ENCODE peak calls at places on chromosome 10, in six cellular contexts. One of them, this sample, is unnamed.

GRCh38 chr10:25678666-25679065 is 255.4 kb upstream of the MYO3A start:
- DNase-seq in keratinocyte: no peak
- DNase-seq in epithelial cell of esophagus: no peak
- DNase-seq in amniotic stem cell: no peak
- DNase-seq in stimulated activated CD4-positive, alpha-beta T cell treated with anti-CD3 and anti-CD28 coated beads, Interleukin-1b, Interleukin-23, amount 100 ng/mL, for 24 hours: no peak
- DNase-seq in D341Med: no peak
- DNase-seq in this sample: no peak

GRCh38 chr10:119237722-119238436 is 30.5 kb downstream of the GRK5 start:
- DNase-seq in D341Med: no peak
- DNase-seq in amniotic stem cell: no peak
- DNase-seq in stimulated activated CD4-positive, alpha-beta T cell treated with anti-CD3 and anti-CD28 coated beads, Interleukin-1b, Interleukin-23, amount 100 ng/mL, for 24 hours: no peak
- DNase-seq in keratinocyte: no peak
- DNase-seq in epithelial cell of esophagus: no peak
- DNase-seq in this sample: peak; percentile 52

GRCh38 chr10:124743188-124744046 is 761 bp downstream of the FAM53B start:
- DNase-seq in stimulated activated CD4-positive, alpha-beta T cell treated with anti-CD3 and anti-CD28 coated beads, Interleukin-1b, Interleukin-23, amount 100 ng/mL, for 24 hours: no peak
- DNase-seq in keratinocyte: no peak
- DNase-seq in epithelial cell of esophagus: peak; percentile 57
- DNase-seq in amniotic stem cell: no peak
- DNase-seq in D341Med: peak; percentile 62
- DNase-seq in this sample: peak; percentile 81

GRCh38 chr10:11058965-11059364 is 41.3 kb downstream of the CELF2 start:
- DNase-seq in epithelial cell of esophagus: peak; percentile 79
- DNase-seq in D341Med: no peak
- DNase-seq in amniotic stem cell: no peak
- DNase-seq in stimulated activated CD4-positive, alpha-beta T cell treated with anti-CD3 and anti-CD28 coated beads, Interleukin-1b, Interleukin-23, amount 100 ng/mL, for 24 hours: no peak
- DNase-seq in keratinocyte: no peak
- DNase-seq in this sample: no peak

GRCh38 chr10:74047304-74047703 is 49.4 kb downstream of the VCL start:
- DNase-seq in epithelial cell of esophagus: no peak
- DNase-seq in stimulated activated CD4-positive, alpha-beta T cell treated with anti-CD3 and anti-CD28 coated beads, Interleukin-1b, Interleukin-23, amount 100 ng/mL, for 24 hours: no peak
- DNase-seq in amniotic stem cell: no peak
- DNase-seq in D341Med: no peak
- DNase-seq in keratinocyte: no peak
- DNase-seq in this sample: no peak

GRCh38 chr10:24035761-24036160 is 173.2 kb upstream of the KIAA1217 start:
- DNase-seq in keratinocyte: no peak
- DNase-seq in amniotic stem cell: no peak
- DNase-seq in D341Med: no peak
- DNase-seq in stimulated activated CD4-positive, alpha-beta T cell treated with anti-CD3 and anti-CD28 coated beads, Interleukin-1b, Interleukin-23, amount 100 ng/mL, for 24 hours: no peak
- DNase-seq in epithelial cell of esophagus: no peak
- DNase-seq in this sample: no peak

GRCh38 chr10:6561552-6561951 is 18.5 kb downstream of the PRKCQ start:
- DNase-seq in amniotic stem cell: no peak
- DNase-seq in keratinocyte: no peak
- DNase-seq in epithelial cell of esophagus: no peak
- DNase-seq in stimulated activated CD4-positive, alpha-beta T cell treated with anti-CD3 and anti-CD28 coated beads, Interleukin-1b, Interleukin-23, amount 100 ng/mL, for 24 hours: no peak
- DNase-seq in D341Med: no peak
- DNase-seq in this sample: no peak

GRCh38 chr10:114259825-114260224 is 20.8 kb downstream of the VWA2 start:
- DNase-seq in D341Med: no peak
- DNase-seq in keratinocyte: no peak
- DNase-seq in epithelial cell of esophagus: no peak
- DNase-seq in stimulated activated CD4-positive, alpha-beta T cell treated with anti-CD3 and anti-CD28 coated beads, Interleukin-1b, Interleukin-23, amount 100 ng/mL, for 24 hours: no peak
- DNase-seq in amniotic stem cell: no peak
- DNase-seq in this sample: no peak

GRCh38 chr10:3574451-3574850 is 210.6 kb downstream of the KLF6 start:
- DNase-seq in keratinocyte: no peak
- DNase-seq in stimulated activated CD4-positive, alpha-beta T cell treated with anti-CD3 and anti-CD28 coated beads, Interleukin-1b, Interleukin-23, amount 100 ng/mL, for 24 hours: no peak
- DNase-seq in epithelial cell of esophagus: no peak
- DNase-seq in D341Med: no peak
- DNase-seq in amniotic stem cell: no peak
- DNase-seq in this sample: no peak